ENCODE peak calls at places on chromosome X, in six cellular contexts. E is Caco-2, G is H9, V is iPS-NIHi11, N is NCI-H2029 treated with DMSO at 0.1 percent for 48 hours, C is T-helper 9 cell. S is an unnamed sample.
A peak's percentile ranks its signal among the peaks of the same experiment; 100 is the strongest.

GRCh38 chrX:12210196-12210815 is 72.0 kb downstream of the FRMPD4 start:
- DNase-seq in E (no peak), G (no peak), V (no peak), N (no peak), C (no peak), S (no peak)

GRCh38 chrX:67044029-67044653 is 405.3 kb upstream of the EDA2R start:
- DNase-seq in E (no peak), G (no peak), V (no peak), N (no peak), C (no peak), S (no peak)

GRCh38 chrX:72306851-72307645 is 1.3 kb upstream of the CITED1 start:
- DNase-seq in E (peak; percentile 51), G (peak; percentile 60), V (peak; percentile 55), N (peak; percentile 14), C (no peak), S (peak; percentile 35)

GRCh38 chrX:80808160-80808735 is 1.4 kb downstream of the BRWD3 start:
- DNase-seq in E (peak; percentile 71), G (peak; percentile 54), V (peak; percentile 17), N (peak; percentile 45), C (peak; percentile 59), S (peak; percentile 58)

GRCh38 chrX:40098264-40099045 is 697 bp upstream of the BCOR start:
- DNase-seq in E (peak; percentile 61), G (peak; percentile 80), V (no peak), N (no peak), C (peak; percentile 45), S (peak; percentile 29)

GRCh38 chrX:141341341-141341740 is 99.0 kb upstream of the SPANXC start:
- DNase-seq in E (no peak), G (no peak), V (no peak), N (no peak), C (no peak), S (no peak)

GRCh38 chrX:11309220-11309619 is 16.0 kb downstream of the AMELX start:
- DNase-seq in E (no peak), G (no peak), V (no peak), N (no peak), C (no peak), S (no peak)

GRCh38 chrX:150355898-150356297 is 7.2 kb upstream of the MAMLD1 start:
- DNase-seq in E (no peak), G (no peak), V (no peak), N (no peak), C (no peak), S (no peak)

GRCh38 chrX:122475306-122475705 is 708.8 kb upstream of the GRIA3 start:
- DNase-seq in E (no peak), G (no peak), V (no peak), N (no peak), C (no peak), S (no peak)

GRCh38 chrX:105564536-105564935 is 257.8 kb upstream of the NRK start:
- DNase-seq in E (no peak), G (no peak), V (no peak), N (no peak), C (no peak), S (no peak)

GRCh38 chrX:113512700-113513395 is 672.2 kb upstream of the AMOT start:
- DNase-seq in E (no peak), G (no peak), V (no peak), N (no peak), C (no peak), S (no peak)

GRCh38 chrX:136261316-136261715 is 10.1 kb upstream of the MAP7D3 start:
- DNase-seq in E (no peak), G (no peak), V (no peak), N (no peak), C (no peak), S (no peak)

GRCh38 chrX:107485019-107485418 is 35.6 kb downstream of the FRMPD3 start:
- DNase-seq in E (no peak), G (no peak), V (no peak), N (no peak), C (no peak), S (no peak)

GRCh38 chrX:40278340-40279090 is 180.8 kb upstream of the BCOR start:
- DNase-seq in E (peak; percentile 77), G (no peak), V (no peak), N (no peak), C (peak; percentile 63), S (no peak)

GRCh38 chrX:111634823-111635410 is 46.1 kb upstream of the ALG13 start:
- DNase-seq in E (no peak), G (no peak), V (no peak), N (no peak), C (no peak), S (no peak)

GRCh38 chrX:47264507-47265173 is 31.8 kb downstream of the USP11 start:
- DNase-seq in E (no peak), G (no peak), V (no peak), N (no peak), C (no peak), S (no peak)

GRCh38 chrX:115029869-115030564 is 12.6 kb upstream of the IL13RA2 start:
- DNase-seq in E (no peak), G (no peak), V (no peak), N (no peak), C (no peak), S (peak; percentile 32)

GRCh38 chrX:132968282-132968681 is 9.9 kb upstream of the HS6ST2 start:
- DNase-seq in E (peak; percentile 17), G (no peak), V (peak; percentile 8), N (peak; percentile 31), C (no peak), S (peak; percentile 54)

GRCh38 chrX:134388161-134389109 is 71.5 kb upstream of the HPRT1 start:
- DNase-seq in E (no peak), G (no peak), V (peak; percentile 3), N (no peak), C (no peak), S (no peak)

GRCh38 chrX:139194571-139195280 is 335.8 kb upstream of the F9 start:
- DNase-seq in E (peak; percentile 64), G (peak; percentile 48), V (peak; percentile 26), N (no peak), C (no peak), S (no peak)

GRCh38 chrX:75986980-75987379 is 185.9 kb upstream of the PBDC1 start:
- DNase-seq in E (no peak), G (no peak), V (no peak), N (no peak), C (no peak), S (no peak)

GRCh38 chrX:117628381-117628780 is 488.2 kb downstream of the KLHL13 start:
- DNase-seq in E (no peak), G (no peak), V (no peak), N (no peak), C (no peak), S (no peak)

GRCh38 chrX:155068165-155068564 is 2.8 kb downstream of the CMC4 start:
- DNase-seq in E (no peak), G (no peak), V (no peak), N (no peak), C (no peak), S (no peak)

GRCh38 chrX:31333181-31333831 is 261.5 kb upstream of the FTHL17 start:
- DNase-seq in E (peak; percentile 1), G (no peak), V (no peak), N (no peak), C (no peak), S (no peak)

GRCh38 chrX:141642979-141643378 is 53.5 kb downstream of the SPANXA2 start:
- DNase-seq in E (no peak), G (no peak), V (peak; percentile 2), N (no peak), C (no peak), S (no peak)

GRCh38 chrX:19740744-19741143 is 146.7 kb downstream of the SH3KBP1 start:
- DNase-seq in E (peak; percentile 48), G (no peak), V (no peak), N (no peak), C (no peak), S (no peak)

GRCh38 chrX:3244955-3245354 is 101.5 kb downstream of the MXRA5 start:
- DNase-seq in E (no peak), G (no peak), V (no peak), N (no peak), C (no peak), S (peak; percentile 1)

GRCh38 chrX:12360389-12360788 is 222.1 kb downstream of the FRMPD4 start:
- DNase-seq in E (no peak), G (no peak), V (no peak), N (no peak), C (no peak), S (no peak)

GRCh38 chrX:153968255-153968654 is 3.4 kb downstream of the HCFC1 start:
- DNase-seq in E (no peak), G (no peak), V (no peak), N (no peak), C (no peak), S (no peak)

GRCh38 chrX:67619253-67619652 is 75.4 kb downstream of the AR start:
- DNase-seq in E (no peak), G (no peak), V (no peak), N (no peak), C (no peak), S (no peak)

GRCh38 chrX:71095971-71096701 is 485 bp downstream of the FOXO4 start:
- DNase-seq in E (no peak), G (no peak), V (no peak), N (no peak), C (no peak), S (peak; percentile 52)

S was measured in NCI-H510A treated with DMSO at 0.1 percent for 48 hours.